ENCODE peak calls at places on chromosome 11, in six cellular contexts. One of them, this sample, is unnamed.

GRCh38 chr11:7278314-7278917 is 26.7 kb downstream of the SYT9 start:
- DNase-seq in stimulated activated CD4-positive, alpha-beta T cell treated with anti-CD3 and anti-CD28 coated beads, Interleukin-4, amount 100 ng/mL, for 48 hours: no peak
- DNase-seq in fibroblast of lung: peak
- DNase-seq in pancreas: no peak
- DNase-seq in ureter: no peak
- DNase-seq in fibroblast of the aortic adventitia: peak
- DNase-seq in this sample: no peak

GRCh38 chr11:46991391-46991790 is 54.8 kb downstream of the CSTPP1 start:
- DNase-seq in stimulated activated CD4-positive, alpha-beta T cell treated with anti-CD3 and anti-CD28 coated beads, Interleukin-4, amount 100 ng/mL, for 48 hours: no peak
- DNase-seq in fibroblast of lung: no peak
- DNase-seq in pancreas: no peak
- DNase-seq in ureter: no peak
- DNase-seq in fibroblast of the aortic adventitia: no peak
- DNase-seq in this sample: no peak

GRCh38 chr11:2097998-2098690 is 41.0 kb downstream of the IGF2 start:
- DNase-seq in stimulated activated CD4-positive, alpha-beta T cell treated with anti-CD3 and anti-CD28 coated beads, Interleukin-4, amount 100 ng/mL, for 48 hours: no peak
- DNase-seq in fibroblast of lung: no peak
- DNase-seq in pancreas: no peak
- DNase-seq in ureter: no peak
- DNase-seq in fibroblast of the aortic adventitia: no peak
- DNase-seq in this sample: no peak

GRCh38 chr11:12893787-12894672 is 115.1 kb upstream of the RASSF10 start:
- DNase-seq in stimulated activated CD4-positive, alpha-beta T cell treated with anti-CD3 and anti-CD28 coated beads, Interleukin-4, amount 100 ng/mL, for 48 hours: peak
- DNase-seq in fibroblast of lung: peak
- DNase-seq in pancreas: peak
- DNase-seq in ureter: peak
- DNase-seq in fibroblast of the aortic adventitia: peak
- DNase-seq in this sample: peak

GRCh38 chr11:104127828-104128227 is 36.1 kb downstream of the PDGFD start:
- DNase-seq in stimulated activated CD4-positive, alpha-beta T cell treated with anti-CD3 and anti-CD28 coated beads, Interleukin-4, amount 100 ng/mL, for 48 hours: no peak
- DNase-seq in fibroblast of lung: peak
- DNase-seq in pancreas: no peak
- DNase-seq in ureter: no peak
- DNase-seq in fibroblast of the aortic adventitia: peak
- DNase-seq in this sample: no peak

GRCh38 chr11:44271286-44271685 is 38.7 kb downstream of the ALX4 start:
- DNase-seq in stimulated activated CD4-positive, alpha-beta T cell treated with anti-CD3 and anti-CD28 coated beads, Interleukin-4, amount 100 ng/mL, for 48 hours: no peak
- DNase-seq in fibroblast of lung: no peak
- DNase-seq in pancreas: no peak
- DNase-seq in ureter: no peak
- DNase-seq in fibroblast of the aortic adventitia: no peak
- DNase-seq in this sample: no peak

GRCh38 chr11:72227316-72228228 is 3.0 kb downstream of the INPPL1 start:
- DNase-seq in stimulated activated CD4-positive, alpha-beta T cell treated with anti-CD3 and anti-CD28 coated beads, Interleukin-4, amount 100 ng/mL, for 48 hours: no peak
- DNase-seq in fibroblast of lung: peak
- DNase-seq in pancreas: no peak
- DNase-seq in ureter: peak
- DNase-seq in fibroblast of the aortic adventitia: no peak
- DNase-seq in this sample: no peak

GRCh38 chr11:130156108-130157022 is 3.2 kb upstream of the ST14 start:
- DNase-seq in stimulated activated CD4-positive, alpha-beta T cell treated with anti-CD3 and anti-CD28 coated beads, Interleukin-4, amount 100 ng/mL, for 48 hours: no peak
- DNase-seq in fibroblast of lung: no peak
- DNase-seq in pancreas: no peak
- DNase-seq in ureter: no peak
- DNase-seq in fibroblast of the aortic adventitia: no peak
- DNase-seq in this sample: no peak